ENCODE peak calls at places on chromosomes 2 and 18, in nine cellular contexts. X, V, B, F, M, U, L, E and A are unnamed samples.
A peak's percentile ranks its signal among the peaks of the same experiment; 100 is the strongest.

GRCh38 chr18:46319793-46320192 is 215.6 kb downstream of the HAUS1 start:
- DNase-seq in E (no peak), X (no peak), U (no peak), L (no peak), B (no peak), V (no peak), M (no peak), F (no peak), A (no peak)

GRCh38 chr18:39751926-39752325 is 2186.3 kb upstream of the CELF4 start:
- DNase-seq in F (no peak), M (no peak), B (no peak), V (no peak), U (no peak), E (no peak), L (no peak), X (no peak), A (no peak)

GRCh38 chr2:159605441-159606178 is 10.7 kb downstream of the BAZ2B start:
- DNase-seq in X (no peak), E (no peak), F (no peak), L (no peak), B (no peak), U (no peak), M (no peak), V (no peak), A (no peak)

GRCh38 chr2:118696786-118697465 is 150.5 kb downstream of the EN1 start:
- DNase-seq in M (no peak), B (no peak), L (no peak), F (no peak), V (peak; percentile 35), E (no peak), U (no peak), X (no peak), A (no peak)

GRCh38 chr2:17226941-17227340 is 291.3 kb downstream of the RAD51AP2 start:
- DNase-seq in B (no peak), E (no peak), M (no peak), L (no peak), F (no peak), U (no peak), X (no peak), V (peak; percentile 28), A (no peak)

GRCh38 chr2:15142069-15142689 is 419.0 kb downstream of the NBAS start:
- DNase-seq in E (no peak), B (peak; percentile 39), X (no peak), L (peak; percentile 48), V (no peak), U (no peak), M (no peak), F (no peak), A (peak; percentile 73)

GRCh38 chr2:178397002-178397605 is 53.9 kb downstream of the PRKRA start:
- DNase-seq in U (no peak), M (peak; percentile 11), X (peak; percentile 59), F (no peak), V (peak; percentile 70), B (no peak), E (peak; percentile 61), L (no peak), A (no peak)

GRCh38 chr2:190343500-190344274 is at the start of gene INPP1:
- DNase-seq in M (peak; percentile 61), L (peak; percentile 56), V (peak; percentile 91), X (no peak), E (peak; percentile 73), F (no peak), U (peak; percentile 66), B (peak; percentile 29), A (peak; percentile 50)

GRCh38 chr2:200302940-200303727 is 3.4 kb upstream of the SPATS2L start:
- DNase-seq in L (no peak), U (no peak), X (no peak), F (peak; percentile 80), E (peak; percentile 73), M (peak; percentile 75), V (peak; percentile 41), B (no peak), A (no peak)

GRCh38 chr18:64100136-64100922 is 48.6 kb downstream of the LINC00305 start:
- DNase-seq in E (no peak), F (no peak), U (no peak), B (no peak), V (no peak), M (no peak), L (no peak), X (no peak), A (no peak)

GRCh38 chr2:179677148-179677688 is 184.2 kb downstream of the ZNF385B start:
- DNase-seq in V (peak; percentile 6), F (no peak), L (no peak), U (no peak), E (no peak), M (no peak), B (no peak), X (peak; percentile 8), A (no peak)

GRCh38 chr2:102788880-102789250 is 27.0 kb downstream of the TMEM182 start:
- DNase-seq in B (no peak), E (no peak), M (no peak), U (no peak), X (no peak), L (no peak), V (peak; percentile 2), F (no peak), A (no peak)

GRCh38 chr2:236317938-236318396 is 53.8 kb upstream of the ASB18 start:
- DNase-seq in L (no peak), F (no peak), B (no peak), U (no peak), X (no peak), E (no peak), M (peak; percentile 21), V (no peak), A (no peak)

GRCh38 chr2:118000041-118000440 is 13.8 kb downstream of the CCDC93 start:
- DNase-seq in U (no peak), X (no peak), F (no peak), V (no peak), M (no peak), B (no peak), L (no peak), E (no peak), A (no peak)

GRCh38 chr2:101012706-101013181 is 10.7 kb downstream of the RPL31 start:
- DNase-seq in F (no peak), U (no peak), M (peak; percentile 32), L (no peak), V (peak; percentile 73), B (no peak), X (peak; percentile 34), E (peak; percentile 21), A (no peak)

GRCh38 chr18:49520661-49521145 is 33.7 kb upstream of the C18orf32 start:
- DNase-seq in M (no peak), L (no peak), X (no peak), F (no peak), V (peak; percentile 68), E (peak; percentile 56), U (no peak), B (no peak), A (peak; percentile 18)

GRCh38 chr2:122083256-122084048 is 328.0 kb downstream of the TSN start:
- DNase-seq in L (no peak), V (no peak), X (no peak), F (no peak), B (no peak), M (no peak), E (no peak), U (no peak), A (no peak)

GRCh38 chr18:25896178-25896780 is 194.1 kb downstream of the SS18 start:
- DNase-seq in F (no peak), U (no peak), L (no peak), M (peak; percentile 24), B (no peak), X (peak; percentile 6), E (peak; percentile 45), V (peak; percentile 75), A (peak; percentile 25)

GRCh38 chr2:216408426-216409315 is 3.6 kb upstream of the SMARCAL1 start:
- DNase-seq in U (no peak), F (no peak), M (no peak), B (no peak), L (no peak), E (no peak), V (no peak), X (no peak), A (no peak)

GRCh38 chr2:236177967-236178909 is 10.1 kb upstream of the GBX2 start:
- DNase-seq in X (no peak), U (peak; percentile 45), F (no peak), B (no peak), M (peak; percentile 90), V (peak; percentile 72), L (peak; percentile 33), E (peak; percentile 56), A (peak; percentile 69)

GRCh38 chr2:158668394-158668793 is 126.7 kb upstream of the DAPL1 start:
- DNase-seq in U (no peak), L (no peak), M (no peak), F (no peak), X (no peak), V (no peak), E (no peak), B (no peak), A (no peak)

GRCh38 chr18:48848641-48849143 is 102.1 kb downstream of the SMAD7 start:
- DNase-seq in X (no peak), V (no peak), U (no peak), L (no peak), E (no peak), F (no peak), B (no peak), M (no peak), A (no peak)

GRCh38 chr18:79572093-79572780 is 107.4 kb upstream of the CTDP1 start:
- DNase-seq in M (no peak), U (no peak), V (no peak), B (no peak), X (no peak), L (peak; percentile 4), E (no peak), F (no peak), A (no peak)

GRCh38 chr2:201960300-201960699 is 73.4 kb upstream of the FZD7 start:
- DNase-seq in U (no peak), V (no peak), F (no peak), M (no peak), X (no peak), L (no peak), B (no peak), E (no peak), A (no peak)

GRCh38 chr2:96500385-96501066 is 4.6 kb downstream of the NEURL3 start:
- DNase-seq in L (no peak), E (no peak), U (no peak), F (no peak), M (no peak), X (no peak), B (no peak), V (no peak), A (no peak)

GRCh38 chr2:199979841-199980628 is 24.7 kb downstream of the MAIP1 start:
- DNase-seq in X (peak; percentile 85), U (peak; percentile 89), F (peak; percentile 74), E (peak; percentile 70), V (peak; percentile 94), B (peak; percentile 61), L (peak; percentile 82), M (peak; percentile 91), A (peak; percentile 15)

GRCh38 chr2:235582081-235582686 is 88.3 kb downstream of the AGAP1 start:
- DNase-seq in U (no peak), F (no peak), X (no peak), B (no peak), L (no peak), M (no peak), E (no peak), V (no peak), A (no peak)

GRCh38 chr18:48719988-48720654 is 181.3 kb downstream of the CTIF start:
- DNase-seq in X (no peak), V (peak; percentile 80), F (no peak), M (no peak), U (no peak), E (no peak), B (no peak), L (no peak), A (no peak)

GRCh38 chr2:20563833-20564232 is 87.1 kb downstream of the HS1BP3 start:
- DNase-seq in E (peak; percentile 76), L (no peak), M (no peak), F (no peak), B (no peak), X (no peak), U (no peak), V (peak; percentile 84), A (no peak)

GRCh38 chr2:51065276-51065675 is 33.3 kb upstream of the NRXN1 start:
- DNase-seq in V (no peak), B (no peak), M (no peak), F (no peak), X (no peak), E (no peak), L (no peak), U (no peak), A (no peak)

GRCh38 chr2:1856922-1857321 is 112.6 kb upstream of the PXDN start:
- DNase-seq in X (no peak), V (no peak), B (no peak), U (no peak), F (no peak), L (no peak), E (no peak), M (no peak), A (no peak)